ENCODE peak calls at places on chromosome 19, in ten cellular contexts. U is GM20000; K is A549; Y is BE2C; B is CD4-positive, alpha-beta T cell; Q is GM23338; H is PC-3; P is brain microvascular endothelial cell; C is thoracic aorta; A is AG04450. M is an unnamed sample.
A peak's percentile ranks its signal among the peaks of the same experiment; 100 is the strongest.

GRCh38 chr19:54209748-54210494 is 9.3 kb downstream of the RPS9 start:
- DNase-seq in P (peak; percentile 99), A (peak; percentile 96), U (no peak), H (peak; percentile 99), Y (peak; percentile 70), Q (no peak), B (no peak), K (peak; percentile 93), C (peak; percentile 65), M (no peak)

GRCh38 chr19:15418112-15418587 is 638 bp downstream of the AKAP8L start:
- DNase-seq in K (no peak), P (peak; percentile 19), C (no peak), U (no peak), H (peak; percentile 26), Y (peak; percentile 42), B (no peak), A (no peak), Q (no peak), M (no peak)

GRCh38 chr19:4115050-4115817 is 8.7 kb downstream of the MAP2K2 start:
- DNase-seq in Q (no peak), P (no peak), U (peak; percentile 91), K (no peak), C (no peak), B (peak; percentile 68), H (no peak), Y (no peak), A (no peak), M (peak; percentile 90)

GRCh38 chr19:2047076-2047448 is 4.0 kb downstream of the MKNK2 start:
- DNase-seq in K (no peak), P (no peak), U (no peak), C (no peak), Q (no peak), Y (no peak), H (no peak), B (no peak), A (no peak), M (no peak)

GRCh38 chr19:12828494-12828893 is 5.9 kb downstream of the RTBDN start:
- DNase-seq in Q (peak; percentile 92), U (peak; percentile 56), A (no peak), P (no peak), Y (peak; percentile 95), H (peak; percentile 49), C (no peak), K (no peak), B (no peak), M (peak; percentile 55)

GRCh38 chr19:2385053-2385721 is 25.1 kb downstream of the TMPRSS9 start:
- DNase-seq in C (no peak), U (peak; percentile 72), Y (peak; percentile 80), A (peak; percentile 27), P (peak; percentile 59), H (peak; percentile 83), K (peak; percentile 84), B (no peak), Q (peak; percentile 91), M (peak; percentile 63)

GRCh38 chr19:51460164-51460992 is 2.1 kb upstream of the SIGLEC8 start:
- DNase-seq in A (no peak), U (no peak), Q (peak; percentile 77), P (no peak), C (no peak), H (peak; percentile 20), Y (peak; percentile 18), B (no peak), K (peak; percentile 33), M (no peak)

GRCh38 chr19:29393915-29394460 is 131.8 kb upstream of the VSTM2B start:
- DNase-seq in A (no peak), P (no peak), H (peak; percentile 1), C (no peak), B (no peak), Q (peak; percentile 56), U (no peak), Y (peak; percentile 52), K (no peak), M (no peak)

GRCh38 chr19:47377208-47377701 is 28.1 kb downstream of the DHX34 start:
- DNase-seq in U (no peak), H (no peak), Q (no peak), P (no peak), C (no peak), Y (no peak), A (no peak), K (no peak), B (no peak), M (no peak)

GRCh38 chr19:19372656-19373416 is 32.6 kb upstream of the GATAD2A start:
- DNase-seq in B (peak; percentile 30), P (peak; percentile 37), U (peak; percentile 72), Y (no peak), C (no peak), A (no peak), H (peak; percentile 78), K (peak; percentile 61), Q (peak; percentile 65), M (peak; percentile 77)

GRCh38 chr19:16319466-16319865 is 5.2 kb upstream of the KLF2 start:
- DNase-seq in A (no peak), U (no peak), Y (no peak), H (no peak), K (no peak), P (no peak), C (no peak), Q (no peak), B (no peak), M (no peak)

GRCh38 chr19:55109527-55110291 is 7.7 kb downstream of the PPP1R12C start:
- DNase-seq in C (no peak), Q (no peak), B (no peak), H (no peak), P (no peak), Y (no peak), A (no peak), U (no peak), K (no peak), M (no peak)

GRCh38 chr19:22528956-22529355 is 105.2 kb upstream of the ZNF492 start:
- DNase-seq in B (no peak), K (no peak), Y (no peak), U (no peak), P (no peak), C (no peak), A (no peak), H (no peak), Q (no peak), M (no peak)

GRCh38 chr19:18097217-18097992 is at the start of gene MAST3:
- DNase-seq in H (peak; percentile 93), Q (peak; percentile 92), U (peak; percentile 99), Y (peak; percentile 92), B (peak; percentile 92), C (no peak), K (peak; percentile 84), A (no peak), P (peak; percentile 68), M (peak; percentile 98)

GRCh38 chr19:17394891-17395415 is 957 bp upstream of the CCDC194 start:
- DNase-seq in B (peak; percentile 64), Q (peak; percentile 97), U (peak; percentile 81), K (peak; percentile 66), A (no peak), H (peak; percentile 50), Y (peak; percentile 71), C (no peak), P (no peak), M (peak; percentile 72)

GRCh38 chr19:44757735-44758505 is 9.4 kb downstream of the BCL3 start:
- DNase-seq in C (no peak), U (no peak), P (no peak), K (no peak), B (no peak), Q (peak; percentile 82), A (no peak), H (no peak), Y (peak; percentile 77), M (no peak)
- TF ChIP-seq CTCF in C (peak; percentile 18), U (no peak), P (peak; percentile 11), K (no peak), B (no peak), Q (no peak), A (no peak), H (no peak), Y (peak; percentile 14), M (no peak)

DNA sequence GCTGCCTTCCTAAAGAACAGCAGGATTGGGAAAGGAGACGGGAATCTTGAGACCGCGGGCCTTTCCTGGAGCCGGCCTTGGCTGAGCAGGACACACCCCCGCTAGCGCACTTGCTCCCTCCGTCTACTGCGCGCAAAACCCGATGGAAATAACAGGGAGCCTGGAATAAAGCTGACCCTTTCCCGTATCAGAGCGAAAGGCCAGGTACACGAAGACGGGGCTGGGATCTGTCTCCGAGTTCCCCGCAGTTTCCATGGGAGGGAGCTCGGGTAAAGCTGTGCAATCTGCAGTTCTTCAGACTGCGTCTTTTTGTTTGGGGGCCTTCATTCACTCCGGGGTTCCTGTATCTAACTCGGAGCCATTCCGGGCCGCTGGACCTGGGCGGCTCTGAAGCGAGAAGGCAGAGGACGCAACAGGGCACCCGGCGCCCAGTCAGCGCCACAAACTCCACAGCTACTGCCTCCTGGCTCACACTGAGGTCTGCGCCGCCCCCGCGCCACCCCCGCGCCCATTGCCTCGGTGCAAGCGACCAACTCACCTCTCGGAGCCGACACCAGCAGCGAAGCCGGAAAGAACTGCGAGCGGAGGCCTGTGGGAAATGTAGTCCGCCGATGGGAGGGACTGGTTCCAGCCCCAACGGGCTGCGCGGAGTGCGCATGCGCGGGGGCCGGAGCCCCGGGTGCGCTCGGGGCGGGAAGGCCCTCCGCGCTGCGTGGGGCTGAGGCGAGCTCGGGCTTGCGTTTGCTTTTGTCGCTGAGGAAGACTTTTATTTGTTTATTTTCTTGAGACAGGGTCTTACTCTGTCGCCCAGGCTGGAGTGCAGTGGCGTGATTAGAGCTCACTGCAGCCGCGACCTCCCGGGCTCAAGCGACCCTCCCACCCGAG is at the start of gene ZFP14:
- DNase-seq in H (peak; percentile 87), Y (peak; percentile 94), K (peak; percentile 98), A (peak; percentile 83), B (peak; percentile 94), C (peak; percentile 82), Q (peak; percentile 97), P (peak; percentile 92), U (peak; percentile 98), M (peak; percentile 99)
- TF ChIP-seq CTCF in H (peak; percentile 37), Y (peak; percentile 35), K (peak; percentile 34), A (peak; percentile 45), B (peak; percentile 39), C (peak; percentile 13), Q (no peak), P (peak; percentile 53), U (peak; percentile 17), M (peak; percentile 55)

DNA sequence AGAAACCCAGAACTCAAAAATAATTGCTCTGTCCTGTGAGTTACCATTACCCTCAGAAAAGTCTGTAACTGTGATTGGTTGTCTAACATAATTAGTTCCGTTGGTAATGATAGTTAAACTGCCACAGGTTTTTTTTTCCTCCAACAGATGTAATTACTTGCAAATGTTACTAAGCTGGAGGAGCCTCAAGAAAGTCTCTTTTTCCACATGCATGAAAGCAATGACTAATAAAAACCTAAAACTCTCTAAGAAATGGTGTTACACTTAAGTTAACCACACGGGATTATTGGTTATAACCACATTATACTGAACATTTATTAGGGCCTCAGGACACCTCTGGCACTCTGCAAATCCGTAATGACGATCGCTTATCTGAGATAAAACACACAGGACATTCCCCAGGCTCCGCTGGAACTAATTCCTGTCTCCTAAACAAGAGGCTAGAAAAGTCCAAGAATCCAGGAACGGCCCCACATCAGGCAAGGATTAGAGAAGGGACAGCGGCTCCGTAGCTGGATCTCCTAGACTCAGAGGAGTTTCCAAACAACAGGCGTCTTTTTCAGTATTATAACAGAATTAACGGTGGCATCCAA is 753 bp downstream of the ZNF235 start:
- DNase-seq in Y (peak; percentile 16), H (peak; percentile 26), B (no peak), A (no peak), K (peak; percentile 25), C (no peak), Q (peak; percentile 17), P (peak; percentile 27), U (peak; percentile 11), M (peak; percentile 17)
- TF ChIP-seq CTCF in Y (no peak), H (no peak), B (no peak), A (no peak), K (no peak), C (no peak), Q (no peak), P (no peak), U (no peak), M (no peak)

GRCh38 chr19:35495107-35496064 is 5.1 kb upstream of the KRTDAP start:
- DNase-seq in H (peak; percentile 64), B (peak; percentile 55), U (peak; percentile 85), K (peak; percentile 81), Q (peak; percentile 86), A (peak; percentile 10), Y (peak; percentile 77), C (peak; percentile 18), P (peak; percentile 44), M (peak; percentile 92)
- TF ChIP-seq CTCF in H (peak; percentile 79), B (peak; percentile 91), U (peak; percentile 93), K (peak; percentile 96), Q (peak; percentile 79), A (peak; percentile 96), Y (peak; percentile 95), C (peak; percentile 94), P (peak; percentile 100), M (peak; percentile 96)